ENCODE peak calls at places on chromosomes 3 and 15, in five cellular contexts. U is CD4-positive, alpha-beta T cell; E is fibroblast of mammary gland; V is AG10803; C is activated CD4-positive, alpha-beta T cell treated with anti-CD3 and anti-CD28 coated beads, Interleukin-2, amount 50 U/mL, for 48 hours. Z is an unnamed sample.

GRCh38 chr15:40928975-40929729 is at the start of gene DLL4:
- DNase-seq in C (peak; percentile 44), V (peak; percentile 27), E (peak; percentile 21), U (peak; percentile 36), Z (peak; percentile 40)

GRCh38 chr3:195870442-195870841 is 37.9 kb downstream of the TNK2 start:
- DNase-seq in E (peak; percentile 15), C (no peak), V (no peak), U (no peak), Z (no peak)

GRCh38 chr15:57324944-57325679 is 51.2 kb upstream of the CGNL1 start:
- DNase-seq in U (no peak), E (no peak), C (no peak), V (no peak), Z (no peak)

GRCh38 chr3:100407977-100408532 is 6.7 kb downstream of the LNP1 start:
- DNase-seq in E (peak; percentile 41), U (no peak), C (no peak), V (no peak), Z (no peak)

GRCh38 chr3:66803206-66803605 is 194.9 kb upstream of the KBTBD8 start:
- DNase-seq in E (no peak), C (no peak), V (no peak), U (no peak), Z (no peak)

GRCh38 chr3:141367038-141367730 is 1.1 kb upstream of the ZBTB38 start:
- DNase-seq in V (peak; percentile 100), U (no peak), C (no peak), E (peak; percentile 100), Z (no peak)

GRCh38 chr3:95280711-95281352 is 1218.0 kb downstream of the NSUN3 start:
- DNase-seq in V (no peak), E (no peak), C (no peak), U (no peak), Z (no peak)

GRCh38 chr3:129657261-129658046 is 51.0 kb upstream of the PLXND1 start:
- DNase-seq in E (peak; percentile 31), V (peak; percentile 37), U (no peak), C (no peak), Z (no peak)

GRCh38 chr15:56602253-56602652 is 131.1 kb downstream of the ZNF280D start:
- DNase-seq in U (no peak), V (no peak), C (no peak), E (no peak), Z (no peak)

GRCh38 chr3:14283821-14284438 is 105.3 kb downstream of the LSM3 start:
- DNase-seq in U (no peak), C (no peak), E (peak; percentile 16), V (peak; percentile 44), Z (no peak)

GRCh38 chr3:156818890-156819289 is 7.3 kb upstream of the LEKR1 start:
- DNase-seq in U (no peak), C (no peak), V (peak; percentile 93), E (peak; percentile 68), Z (no peak)

GRCh38 chr15:72077950-72078349 is 40.0 kb downstream of the MYO9A start:
- DNase-seq in U (no peak), C (no peak), E (no peak), V (peak; percentile 60), Z (no peak)

GRCh38 chr3:16770021-16770420 is 114.7 kb upstream of the PLCL2 start:
- DNase-seq in V (peak; percentile 15), U (no peak), E (peak; percentile 29), C (no peak), Z (no peak)

GRCh38 chr3:159765860-159766294 is 222.8 kb upstream of the IL12A start:
- DNase-seq in E (no peak), U (no peak), C (no peak), V (no peak), Z (no peak)

GRCh38 chr15:85749261-85750151 is 45.2 kb downstream of the KLHL25 start:
- DNase-seq in U (no peak), E (peak; percentile 40), V (peak; percentile 47), C (no peak), Z (no peak)

GRCh38 chr3:48820626-48821324 is 26.9 kb downstream of the PRKAR2A start:
- DNase-seq in C (no peak), V (peak; percentile 62), E (peak; percentile 77), U (no peak), Z (no peak)

GRCh38 chr3:120791958-120792357 is 49.4 kb downstream of the GTF2E1 start:
- DNase-seq in U (no peak), V (peak; percentile 51), E (peak; percentile 58), C (no peak), Z (no peak)

GRCh38 chr15:51576911-51577500 is 45.6 kb downstream of the DMXL2 start:
- DNase-seq in U (no peak), V (peak; percentile 90), E (peak; percentile 74), C (no peak), Z (no peak)

GRCh38 chr3:75254685-75255084 is 409.4 kb upstream of the FRG2C start:
- DNase-seq in U (no peak), C (no peak), V (no peak), E (no peak), Z (no peak)

GRCh38 chr15:90402806-90403205 is 14.8 kb downstream of the IQGAP1 start:
- DNase-seq in V (no peak), E (peak; percentile 28), C (no peak), U (no peak), Z (no peak)

GRCh38 chr15:70876011-70876410 is 16.2 kb downstream of the THAP10 start:
- DNase-seq in V (no peak), E (no peak), U (no peak), C (no peak), Z (no peak)

GRCh38 chr15:42335074-42335473 is 24.2 kb upstream of the CAPN3 start:
- DNase-seq in E (no peak), C (no peak), V (no peak), U (no peak), Z (no peak)

GRCh38 chr15:88872106-88872505 is 23.2 kb downstream of the HAPLN3 start:
- DNase-seq in E (no peak), V (no peak), C (no peak), U (no peak), Z (no peak)

GRCh38 chr15:40310993-40311392 is 3.3 kb upstream of the PLCB2 start:
- DNase-seq in E (no peak), C (no peak), V (no peak), U (no peak), Z (no peak)

GRCh38 chr3:76997733-76998132 is 42.2 kb upstream of the ROBO2 start:
- DNase-seq in U (no peak), E (peak; percentile 28), C (no peak), V (peak; percentile 17), Z (no peak)

GRCh38 chr3:127707777-127708438 is 35.2 kb downstream of the ABTB1 start:
- DNase-seq in V (no peak), U (no peak), E (no peak), C (no peak), Z (no peak)

GRCh38 chr15:101489633-101490407 is at the start of gene PCSK6:
- DNase-seq in C (no peak), U (no peak), E (no peak), V (no peak), Z (no peak)

GRCh38 chr3:53402323-53402722 is 55.0 kb upstream of the DCP1A start:
- DNase-seq in C (no peak), V (no peak), U (no peak), E (no peak), Z (no peak)

GRCh38 chr3:85572426-85572825 is 613.6 kb downstream of the CADM2 start:
- DNase-seq in E (peak; percentile 32), U (no peak), V (no peak), C (no peak), Z (no peak)

GRCh38 chr15:55016225-55016624 is 180.5 kb downstream of the RSL24D1 start:
- DNase-seq in E (no peak), V (no peak), C (no peak), U (no peak), Z (no peak)

Z was measured in stimulated activated naive CD8-positive, alpha-beta T cell treated with anti-CD3 and anti-CD28 coated beads, Interleukin-15, Interleukin-2, amounts not matched to agents 100 U/mL and 50 U/mL, for 24 hours.